ENCODE peak calls at places on chromosomes 11 and 22, in six cellular contexts. A is Peyer's patch; W is Kasumi-1; P is ovary; O is left ventricle myocardium superior; C is naive thymus-derived CD4-positive, alpha-beta T cell. K is an unnamed sample.

GRCh38 chr11:93329936-93330445 is 551 bp upstream of the DEUP1 start:
- DNase-seq in A (no peak), C (no peak), P (no peak), W (no peak), O (no peak), K (no peak)

GRCh38 chr11:132943325-132943736 is 589.0 kb downstream of the OPCML start:
- DNase-seq in A (no peak), W (no peak), P (no peak), C (no peak), O (no peak), K (no peak)

GRCh38 chr11:78349614-78350013 is 68.0 kb downstream of the GAB2 start:
- DNase-seq in O (no peak), A (no peak), C (no peak), W (no peak), P (no peak), K (no peak)

GRCh38 chr11:113507341-113507740 is 32.1 kb upstream of the DRD2 start:
- DNase-seq in A (no peak), P (no peak), W (no peak), O (no peak), C (no peak), K (no peak)

GRCh38 chr11:6755303-6755952 is 16.3 kb downstream of the OR2AG2 start:
- DNase-seq in P (no peak), O (no peak), C (peak; percentile 68), A (no peak), W (peak; percentile 57), K (peak; percentile 73)

GRCh38 chr11:119764108-119764874 is 35.3 kb upstream of the NECTIN1 start:
- DNase-seq in C (no peak), P (peak; percentile 36), A (no peak), W (no peak), O (peak; percentile 70), K (no peak)

GRCh38 chr22:23521442-23522113 is 58.5 kb downstream of the IGLL1 start:
- DNase-seq in W (peak; percentile 45), P (peak; percentile 95), A (peak; percentile 85), C (peak; percentile 34), O (peak; percentile 94), K (peak; percentile 98)

GRCh38 chr11:72039108-72039850 is 40.6 kb downstream of the IL18BP start:
- DNase-seq in O (peak; percentile 40), W (no peak), A (no peak), C (no peak), P (peak; percentile 63), K (no peak)

GRCh38 chr22:23070418-23071162 is at the start of gene GNAZ:
- DNase-seq in A (no peak), C (peak; percentile 23), O (peak; percentile 39), W (no peak), P (peak; percentile 66), K (no peak)

K was measured in OCI-M1.